ENCODE peak calls at places on chromosomes 2 and 18, in five cellular contexts. O, Y, B, S and Q are unnamed samples.

GRCh38 chr2:34401186-34401585 is 802.1 kb upstream of the FAM98A start:
- DNase-seq in S (no peak), Y (no peak), O (no peak), B (no peak), Q (no peak)

GRCh38 chr2:105868060-105868459 is 123.3 kb downstream of the NCK2 start:
- DNase-seq in S (no peak), O (no peak), B (no peak), Y (no peak), Q (no peak)

GRCh38 chr18:45879681-45880655 is 54.5 kb downstream of the SIGLEC15 start:
- DNase-seq in S (peak; percentile 28), B (peak; percentile 64), O (peak; percentile 85), Y (peak; percentile 81), Q (peak; percentile 73)

GRCh38 chr2:38572167-38572566 is 30.6 kb downstream of the HNRNPLL start:
- DNase-seq in Y (no peak), O (peak; percentile 64), B (no peak), S (no peak), Q (no peak)

GRCh38 chr2:48043746-48044145 is 137.4 kb upstream of the FBXO11 start:
- DNase-seq in Y (no peak), S (no peak), B (no peak), O (no peak), Q (no peak)

GRCh38 chr18:8949206-8949605 is 153.3 kb upstream of the NDUFV2 start:
- DNase-seq in O (no peak), Y (no peak), S (no peak), B (no peak), Q (no peak)

GRCh38 chr18:38350141-38350540 is 784.5 kb upstream of the CELF4 start:
- DNase-seq in B (no peak), O (no peak), Y (no peak), S (no peak), Q (no peak)

GRCh38 chr2:171410101-171410500 is 23.7 kb downstream of the METTL8 start:
- DNase-seq in O (no peak), B (no peak), S (no peak), Y (no peak), Q (no peak)

GRCh38 chr2:6692061-6692460 is 173.6 kb downstream of the CMPK2 start:
- DNase-seq in S (no peak), O (no peak), B (no peak), Y (no peak), Q (no peak)

GRCh38 chr2:140529706-140530105 is 1601.1 kb downstream of the LRP1B start:
- DNase-seq in S (no peak), O (no peak), B (no peak), Y (no peak), Q (no peak)

GRCh38 chr2:195473802-195474201 is 183.2 kb upstream of the SLC39A10 start:
- DNase-seq in S (no peak), B (no peak), Y (no peak), O (no peak), Q (no peak)

GRCh38 chr2:30990176-30990575 is 148.1 kb downstream of the GALNT14 start:
- DNase-seq in S (no peak), B (no peak), Y (no peak), O (no peak), Q (no peak)

GRCh38 chr18:47209166-47209565 is 33.0 kb upstream of the IER3IP1 start:
- DNase-seq in O (no peak), S (no peak), B (no peak), Y (no peak), Q (no peak)

GRCh38 chr2:115036818-115037217 is 594.4 kb downstream of the DPP10 start:
- DNase-seq in B (no peak), O (no peak), S (no peak), Y (no peak), Q (no peak)

GRCh38 chr2:100272848-100273329 is 49.4 kb downstream of the LONRF2 start:
- DNase-seq in B (no peak), Y (no peak), O (peak; percentile 94), S (no peak), Q (no peak)

GRCh38 chr2:71712179-71712818 is 258.9 kb downstream of the DYSF start:
- DNase-seq in O (no peak), B (no peak), Y (no peak), S (no peak), Q (no peak)

GRCh38 chr2:48355494-48355893 is 174.5 kb upstream of the STON1 start:
- DNase-seq in B (no peak), O (no peak), S (no peak), Y (no peak), Q (no peak)

GRCh38 chr2:53584986-53585385 is 182.6 kb upstream of the CHAC2 start:
- DNase-seq in Y (no peak), S (no peak), O (no peak), B (no peak), Q (no peak)

GRCh38 chr2:120854766-120855530 is 119.3 kb downstream of the GLI2 start:
- DNase-seq in S (no peak), O (no peak), B (no peak), Y (no peak), Q (no peak)

GRCh38 chr2:232794981-232795380 is 18.6 kb upstream of the KCNJ13 start:
- DNase-seq in O (no peak), S (no peak), Y (no peak), B (no peak), Q (no peak)

GRCh38 chr2:138630164-138630563 is 128.6 kb downstream of the SPOPL start:
- DNase-seq in O (no peak), S (no peak), B (no peak), Y (no peak), Q (no peak)

GRCh38 chr2:165691615-165692014 is 102.4 kb downstream of the GALNT3 start:
- DNase-seq in Y (no peak), S (no peak), O (no peak), B (no peak), Q (no peak)

GRCh38 chr2:84057917-84058316 is 401.2 kb downstream of the SUCLG1 start:
- DNase-seq in B (no peak), S (no peak), O (no peak), Y (no peak), Q (no peak)

GRCh38 chr2:178513876-178514275 is 33.6 kb downstream of the PLEKHA3 start:
- DNase-seq in Y (no peak), B (no peak), S (no peak), O (no peak), Q (no peak)

DNA sequence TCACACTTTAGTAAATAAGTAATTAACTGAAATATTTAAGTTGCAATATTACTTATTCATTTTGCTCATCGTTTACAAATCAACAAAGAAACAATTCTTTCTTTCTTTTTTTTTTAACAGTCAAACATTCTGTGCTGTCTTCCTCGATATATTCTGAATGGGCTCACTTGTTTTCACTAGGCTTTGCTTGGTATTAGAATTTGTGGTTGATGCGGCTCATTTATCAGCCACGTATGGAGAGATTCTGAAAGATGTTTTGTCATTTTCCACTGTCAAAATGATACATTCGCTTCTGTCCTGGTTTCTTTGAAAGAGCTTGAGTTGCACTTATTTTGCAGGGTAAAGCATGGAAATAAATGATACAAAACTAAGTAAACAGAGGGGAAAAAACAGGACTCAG is 323.7 kb downstream of the LRRTM1 start:
- DNase-seq in S (no peak), O (no peak), B (no peak), Y (no peak), Q (no peak)
- TF ChIP-seq POLR2A in S (no peak), O (no peak), B (no peak), Y (no peak), Q (no peak)

GRCh38 chr2:55887351-55887750 is 36.2 kb downstream of the EFEMP1 start:
- DNase-seq in O (no peak), Y (no peak), S (no peak), B (no peak), Q (no peak)

GRCh38 chr2:55883339-55883738 is 40.2 kb downstream of the EFEMP1 start:
- DNase-seq in Y (no peak), B (no peak), O (peak; percentile 83), S (no peak), Q (no peak)

GRCh38 chr2:55885944-55886281 is 37.7 kb downstream of the EFEMP1 start:
- DNase-seq in B (no peak), Y (no peak), O (no peak), S (no peak), Q (no peak)

GRCh38 chr2:55883829-55884228 is 39.8 kb downstream of the EFEMP1 start:
- DNase-seq in B (no peak), O (no peak), Y (no peak), S (no peak), Q (no peak)

GRCh38 chr2:55885129-55885943 is 38.2 kb downstream of the EFEMP1 start:
- DNase-seq in Y (no peak), B (no peak), O (no peak), S (peak; percentile 18), Q (no peak)
- TF ChIP-seq POLR2A in Y (no peak), B (no peak), O (no peak), S (no peak), Q (no peak)

GRCh38 chr2:37554687-37555086 is 116.8 kb downstream of the CDC42EP3 start:
- DNase-seq in S (no peak), Y (no peak), B (no peak), O (no peak), Q (no peak)

GRCh38 chr2:37553411-37554156 is 117.9 kb downstream of the CDC42EP3 start:
- DNase-seq in Y (no peak), B (no peak), O (no peak), S (no peak), Q (no peak)

GRCh38 chr2:37554157-37554515 is 117.3 kb downstream of the CDC42EP3 start:
- DNase-seq in S (no peak), O (no peak), Y (no peak), B (no peak), Q (no peak)

GRCh38 chr2:37556256-37556655 is 115.2 kb downstream of the CDC42EP3 start:
- DNase-seq in S (no peak), O (no peak), B (no peak), Y (no peak), Q (no peak)

DNA sequence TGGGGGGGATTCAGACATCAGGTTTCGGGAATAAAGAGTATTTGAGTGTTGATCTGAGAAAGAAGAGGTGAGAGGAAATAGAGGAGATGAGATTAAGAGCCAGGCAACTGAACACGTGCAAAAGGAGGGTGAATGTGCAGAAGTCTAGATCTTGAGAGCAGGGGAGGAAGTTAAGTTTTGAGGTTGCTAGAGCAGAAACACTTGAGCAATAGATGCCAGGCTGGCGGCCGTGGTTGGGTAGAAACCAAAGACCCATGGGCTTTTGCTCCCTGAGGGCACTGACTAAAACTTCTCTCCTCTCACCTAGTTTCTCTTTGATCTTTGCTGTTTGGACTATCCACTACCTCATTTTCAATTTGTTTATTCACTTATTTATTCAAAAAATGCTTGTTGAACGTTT is 116.0 kb downstream of the CDC42EP3 start:
- DNase-seq in S (no peak), B (no peak), O (no peak), Y (peak; percentile 69), Q (no peak)
- TF ChIP-seq POLR2A in S (no peak), B (no peak), O (no peak), Y (no peak), Q (no peak)

DNA sequence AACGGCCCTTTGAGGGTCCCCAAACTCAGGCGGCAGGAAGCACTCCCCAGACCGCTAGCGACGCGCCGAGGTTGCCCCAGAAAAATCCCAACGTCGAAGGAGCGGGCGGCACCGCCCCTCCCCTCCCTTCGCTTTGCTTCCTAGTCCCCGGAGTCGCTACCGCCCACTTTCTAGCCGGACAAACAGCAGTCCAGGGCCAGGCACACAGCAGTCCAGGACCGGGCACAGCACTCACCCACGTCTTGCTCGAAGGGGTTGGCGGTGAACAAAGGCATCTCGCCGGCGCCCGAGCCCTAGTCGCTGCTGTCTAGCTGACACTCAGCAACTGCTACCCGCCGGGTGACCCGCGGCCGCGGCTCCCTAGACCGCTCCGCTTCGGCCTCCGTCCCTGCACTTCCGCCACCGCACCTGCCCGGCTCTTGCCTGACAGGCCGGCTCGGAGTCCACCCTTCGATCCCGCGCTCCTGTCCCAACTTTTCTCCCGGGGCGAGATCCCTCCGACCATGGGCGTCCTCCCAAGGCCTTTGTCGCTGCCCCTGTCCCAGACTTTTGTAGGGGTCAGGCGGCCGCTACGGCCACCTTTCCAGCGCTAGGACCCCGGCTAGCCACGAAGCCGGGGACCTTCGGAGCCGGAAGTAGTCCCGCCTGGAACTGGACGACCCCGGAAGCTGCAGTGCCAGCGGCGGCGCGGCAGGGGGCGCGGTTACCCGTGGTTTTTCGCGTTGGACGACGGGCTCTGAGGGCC is at the start of gene STAM2:
- DNase-seq in B (peak; percentile 94), S (peak; percentile 88), O (peak; percentile 97), Y (peak; percentile 95), Q (peak; percentile 92)
- TF ChIP-seq POLR2A in B (peak; percentile 90), S (peak; percentile 84), O (peak; percentile 78), Y (peak; percentile 81), Q (peak; percentile 82)